ENCODE peak calls at places on chromosomes 16 and 17, in four cellular contexts. G is hepatocyte, V is GM12865, Q is heart left ventricle. H is an unnamed sample.

GRCh38 chr16:4694664-4695451 is 1.5 kb downstream of the NUDT16L1 start:
- DNase-seq in Q (peak; percentile 53), V (no peak), G (no peak), H (no peak)

GRCh38 chr17:29565643-29566472 is 979 bp downstream of the ABHD15 start:
- DNase-seq in G (peak; percentile 58), V (peak; percentile 83), Q (no peak), H (peak; percentile 83)

GRCh38 chr17:63772801-63773271 is 561 bp downstream of the CCDC47 start:
- DNase-seq in G (no peak), V (peak; percentile 37), Q (no peak), H (no peak)

GRCh38 chr17:46876353-46876887 is 25.0 kb downstream of the WNT9B start:
- DNase-seq in V (peak; percentile 48), G (peak; percentile 73), Q (no peak), H (no peak)

GRCh38 chr16:85935957-85936760 is 37.2 kb downstream of the IRF8 start:
- DNase-seq in Q (no peak), G (no peak), V (peak; percentile 91), H (peak; percentile 82)

GRCh38 chr17:66549312-66549705 is 246.9 kb downstream of the PRKCA start:
- DNase-seq in G (no peak), V (no peak), Q (no peak), H (no peak)

GRCh38 chr17:58756246-58757161 is 850 bp downstream of the PPM1E start:
- DNase-seq in G (peak; percentile 21), V (no peak), Q (no peak), H (peak; percentile 48)

GRCh38 chr17:68591583-68591982 is 9.6 kb downstream of the FAM20A start:
- DNase-seq in G (no peak), V (no peak), Q (no peak), H (no peak)

GRCh38 chr17:78923660-78924453 is 1.3 kb downstream of the TIMP2 start:
- DNase-seq in Q (peak; percentile 63), G (peak; percentile 89), V (peak; percentile 56), H (peak; percentile 62)

GRCh38 chr17:31053076-31053475 is 41.7 kb upstream of the NF1 start:
- DNase-seq in G (no peak), V (no peak), Q (no peak), H (no peak)

GRCh38 chr16:48879173-48879926 is 269.4 kb upstream of the N4BP1 start:
- DNase-seq in Q (no peak), V (no peak), G (no peak), H (no peak)

GRCh38 chr16:29126057-29126494 is 141.2 kb downstream of the LAT start:
- DNase-seq in V (peak; percentile 6), G (no peak), Q (no peak), H (no peak)

GRCh38 chr16:58465817-58466216 is 34.1 kb upstream of the NDRG4 start:
- DNase-seq in G (no peak), V (no peak), Q (no peak), H (no peak)

GRCh38 chr17:7833795-7834553 is at the start of gene KDM6B:
- DNase-seq in Q (peak; percentile 95), V (peak; percentile 89), G (peak; percentile 98), H (peak; percentile 89)

GRCh38 chr17:7835818-7836595 is 2.0 kb downstream of the KDM6B start:
- DNase-seq in Q (peak; percentile 85), G (no peak), V (no peak), H (no peak)

GRCh38 chr17:7834554-7834890 is 505 bp downstream of the KDM6B start:
- DNase-seq in G (peak; percentile 71), V (peak; percentile 67), Q (peak; percentile 76), H (peak; percentile 64)

GRCh38 chr17:7836596-7837374 is 2.8 kb downstream of the KDM6B start:
- DNase-seq in G (peak; percentile 98), V (peak; percentile 93), Q (peak; percentile 94), H (peak; percentile 77)

DNA sequence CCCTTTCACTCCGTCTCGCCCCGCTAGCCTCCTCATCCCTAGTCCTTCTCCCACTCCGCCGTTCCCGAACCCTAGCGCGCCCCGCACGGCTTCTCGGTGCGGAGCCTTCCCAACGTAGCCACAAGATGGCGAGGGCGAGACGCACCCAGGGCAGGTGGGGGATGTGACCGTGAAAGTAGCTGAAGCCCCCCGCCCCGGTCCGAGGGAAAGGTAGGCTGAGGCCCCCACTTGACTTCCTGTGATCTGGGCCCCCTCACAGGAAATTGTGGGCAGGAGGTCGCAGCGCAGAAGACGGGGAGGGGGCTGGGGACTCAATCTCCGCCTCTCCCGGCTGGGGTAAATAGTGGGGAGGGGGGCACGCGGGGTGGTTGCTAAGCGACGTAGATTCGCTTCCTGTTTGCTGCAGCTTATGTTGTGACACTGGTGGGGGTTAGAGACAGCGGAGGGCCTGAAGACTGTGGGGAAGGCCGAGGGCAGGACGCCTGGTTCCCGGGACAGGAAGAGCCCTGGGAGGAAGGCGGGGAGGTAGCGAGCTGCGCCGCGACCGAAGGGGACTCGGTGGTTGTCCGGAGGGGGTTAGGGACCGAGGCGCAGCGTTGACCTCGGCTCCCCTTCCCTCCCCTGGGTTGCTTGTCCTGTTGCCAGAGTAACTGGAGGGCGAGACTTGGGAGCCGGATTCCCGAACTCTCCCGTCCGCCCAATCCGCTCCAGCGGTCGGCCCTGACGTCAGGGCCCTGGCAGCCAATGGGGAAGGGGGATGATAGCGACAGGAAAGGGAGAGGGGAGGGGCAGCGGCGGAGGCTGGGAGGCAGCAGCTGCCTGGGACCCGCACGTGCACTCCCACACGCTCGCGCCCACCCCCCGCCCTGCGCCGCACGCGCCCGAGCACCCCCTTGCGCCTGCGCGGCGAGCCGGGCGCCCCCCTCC is 1.1 kb downstream of the KDM6B start:
- DNase-seq in V (peak; percentile 97), G (peak; percentile 99), Q (peak; percentile 99), H (peak; percentile 95)
- TF ChIP-seq CTCF in V (peak; percentile 82), G (peak; percentile 87), Q (peak; percentile 79), H (peak; percentile 90)

GRCh38 chr16:30395155-30395991 is at the start of gene ZNF48:
- DNase-seq in V (peak; percentile 89), Q (peak; percentile 92), G (peak; percentile 97), H (peak; percentile 81)

GRCh38 chr16:30398660-30399434 is 3.6 kb downstream of the ZNF48 start:
- DNase-seq in Q (no peak), G (no peak), V (no peak), H (no peak)

GRCh38 chr16:30395992-30396560 is 856 bp downstream of the ZNF48 start:
- DNase-seq in V (no peak), G (no peak), Q (no peak), H (no peak)

GRCh38 chr16:30397776-30398659 is 2.8 kb downstream of the ZNF48 start:
- DNase-seq in G (no peak), V (no peak), Q (no peak), H (no peak)

DNA sequence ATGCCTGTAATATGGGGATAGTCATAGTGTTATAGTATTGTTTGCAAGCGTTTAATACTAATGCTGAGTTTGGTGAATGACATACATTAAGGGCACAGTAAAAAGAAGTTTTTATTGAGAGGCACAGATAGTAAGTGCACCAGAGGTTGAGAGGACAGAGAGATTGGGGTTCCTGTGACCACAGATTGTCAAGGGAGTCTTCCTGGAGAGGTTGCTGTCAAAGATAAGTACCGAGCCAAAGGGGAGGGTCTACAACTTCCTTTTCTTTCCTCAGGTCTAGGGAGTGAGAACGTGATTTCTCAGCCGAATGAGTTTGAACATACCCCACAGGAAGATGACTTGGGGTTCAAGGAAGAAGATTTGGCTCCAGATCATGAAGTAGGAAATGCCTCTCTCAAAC is 1.8 kb downstream of the ZNF48 start:
- DNase-seq in V (no peak), Q (no peak), G (no peak), H (no peak)
- H3K4me3 ChIP-seq in V (no peak overlapping the region), Q (no peak overlapping the region), G (no peak overlapping the region), H (no peak overlapping the region)

DNA sequence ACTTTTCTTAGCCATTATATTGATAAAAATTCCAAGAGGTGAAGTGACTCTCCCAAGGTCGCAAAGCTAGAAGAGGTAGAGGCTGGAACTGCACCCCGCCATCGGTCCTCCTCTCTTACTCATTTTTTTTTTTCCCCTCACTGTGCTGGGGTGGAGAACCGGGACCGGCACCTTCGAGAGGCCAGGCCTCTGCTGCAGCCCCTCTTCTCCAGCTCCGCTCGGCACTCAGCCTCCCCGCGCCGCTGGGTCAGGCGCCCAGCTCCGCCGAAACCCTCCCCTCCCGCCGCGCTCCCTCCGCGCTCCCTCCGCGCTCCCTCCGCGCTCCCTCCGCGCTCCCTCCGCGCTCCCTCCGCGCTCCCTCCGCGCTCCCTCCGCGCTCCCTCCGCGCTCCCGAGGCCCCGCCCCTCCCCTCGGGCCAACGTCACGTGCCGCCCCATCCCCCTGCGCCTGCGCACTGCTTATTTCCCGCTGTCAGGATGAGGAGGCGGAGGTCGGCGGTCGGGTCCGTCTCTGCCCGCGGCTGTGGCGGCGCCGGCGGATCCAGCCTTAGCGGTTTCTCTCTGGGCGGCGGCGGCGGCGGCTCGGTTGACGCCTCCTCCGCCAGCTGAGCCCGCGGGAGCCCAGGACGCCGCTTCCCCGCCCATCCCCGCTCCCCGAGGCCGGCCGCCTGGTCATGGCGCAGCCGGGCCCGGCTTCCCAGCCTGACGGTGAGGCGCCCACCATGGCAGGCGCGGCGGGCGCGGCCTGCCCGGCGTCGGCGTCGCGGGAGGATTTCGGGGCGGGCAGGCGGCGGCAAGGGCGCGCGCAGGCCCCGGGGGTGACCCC is at the start of gene RABEP1:
- DNase-seq in V (peak; percentile 97), G (peak; percentile 95), Q (peak; percentile 94), H (peak; percentile 89)
- TF ChIP-seq CTCF in V (peak; percentile 15), G (no peak), Q (peak; percentile 31), H (no peak)

DNA sequence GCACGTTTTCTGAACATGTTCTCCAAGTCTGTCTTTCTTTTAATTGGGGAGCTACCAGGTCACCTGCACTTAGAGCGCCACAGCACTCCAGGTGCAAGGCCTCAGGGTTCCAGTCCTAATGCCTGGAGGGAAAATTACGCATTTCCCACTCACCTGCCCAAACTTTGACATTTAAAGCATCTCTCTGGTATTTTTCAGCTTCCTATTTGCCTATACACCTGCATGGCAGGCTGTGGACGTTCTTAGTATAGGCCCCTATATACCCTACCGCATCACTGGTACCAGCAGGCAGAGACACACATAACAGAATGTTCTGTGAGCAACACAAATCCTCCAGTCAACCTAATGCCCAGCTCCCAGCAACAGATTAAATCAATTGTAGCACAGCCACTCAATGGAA is 213.3 kb downstream of the MRTFB start:
- DNase-seq in Q (no peak), G (no peak), V (no peak), H (no peak)
- H3K4me3 ChIP-seq in Q (no peak overlapping the region), G (peak overlapping the region; percentile 65), V (no peak overlapping the region), H (no peak overlapping the region)

GRCh38 chr17:81129289-81129688 is 36.0 kb upstream of the PVALEF start:
- DNase-seq in Q (no peak), G (no peak), V (no peak), H (no peak)
- TF ChIP-seq CTCF in Q (no peak), G (no peak), V (no peak), H (no peak)

DNA sequence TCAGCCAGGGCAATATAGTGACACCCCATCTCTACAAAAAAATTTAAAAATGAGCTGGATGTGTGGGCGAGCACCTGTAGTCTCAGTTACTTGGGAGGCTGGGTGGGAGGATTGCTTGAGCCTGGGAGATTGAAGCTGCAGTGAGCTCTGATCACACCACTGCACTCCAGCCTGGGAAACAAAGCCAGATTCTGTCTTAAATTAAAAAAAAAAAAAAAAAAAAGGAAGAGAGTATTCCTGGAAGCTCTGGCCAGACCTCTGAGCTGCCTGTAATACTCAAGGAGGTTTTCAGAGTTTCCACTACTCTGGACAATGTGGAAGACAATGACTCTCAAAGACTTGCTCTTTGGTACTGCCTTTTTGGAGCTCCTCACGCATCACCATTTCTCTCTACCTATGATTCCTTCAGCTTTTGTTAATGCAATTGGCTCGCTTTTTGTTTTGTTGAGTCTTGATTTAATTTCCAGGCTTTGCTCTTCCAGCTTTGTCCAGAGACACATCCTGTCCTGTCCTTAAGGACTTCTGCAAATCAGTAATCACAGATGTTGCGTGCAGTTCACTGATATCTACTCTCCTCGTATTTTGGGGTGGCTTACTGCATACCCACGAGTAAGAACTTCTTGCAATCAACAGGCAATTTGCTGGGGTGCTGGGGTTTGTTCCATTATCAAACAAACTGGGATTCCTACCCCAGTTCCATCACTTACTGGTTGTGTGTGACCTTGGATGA is 10.8 kb downstream of the CHD9 start:
- DNase-seq in Q (peak; percentile 53), V (no peak), G (no peak), H (no peak)
- H3K4me3 ChIP-seq in Q (no peak overlapping the region), V (no peak overlapping the region), G (no peak overlapping the region), H (no peak overlapping the region)